ENCODE peak calls at places on chromosome 6, in five cellular contexts. T, H, M, N and S are unnamed samples.

GRCh38 chr6:34809914-34810882 is 18.3 kb downstream of the BLTP3A start:
- DNase-seq in N (no peak), T (no peak), H (no peak), M (no peak), S (peak; percentile 28)

GRCh38 chr6:95948324-95948723 is 67.5 kb upstream of the FUT9 start:
- DNase-seq in H (no peak), N (no peak), T (no peak), M (no peak), S (no peak)

GRCh38 chr6:137013031-137013430 is 31.7 kb downstream of the IL20RA start:
- DNase-seq in N (no peak), T (peak; percentile 31), M (no peak), H (no peak), S (no peak)

GRCh38 chr6:37665309-37665708 is 32.4 kb downstream of the MDGA1 start:
- DNase-seq in M (no peak), N (no peak), H (no peak), T (no peak), S (no peak)

GRCh38 chr6:153059757-153060156 is 57.2 kb upstream of the MTRF1L start:
- DNase-seq in M (no peak), N (no peak), T (no peak), H (peak; percentile 8), S (no peak)

GRCh38 chr6:51613558-51613957 is 473.9 kb downstream of the PKHD1 start:
- DNase-seq in M (no peak), N (no peak), H (no peak), T (no peak), S (no peak)

GRCh38 chr6:56528412-56528841 is 114.3 kb downstream of the DST start:
- DNase-seq in N (no peak), T (peak; percentile 99), H (peak; percentile 94), M (no peak), S (no peak)

GRCh38 chr6:39251406-39251805 is 22.1 kb upstream of the KCNK5 start:
- DNase-seq in T (no peak), N (no peak), M (peak; percentile 41), H (no peak), S (no peak)

GRCh38 chr6:84685983-84686584 is 78.3 kb downstream of the TBX18 start:
- DNase-seq in T (peak; percentile 36), H (peak; percentile 36), M (no peak), N (no peak), S (peak; percentile 5)

GRCh38 chr6:169320013-169320412 is 66.4 kb upstream of the THBS2 start:
- DNase-seq in M (no peak), T (peak; percentile 52), N (no peak), H (no peak), S (no peak)

GRCh38 chr6:93183513-93183912 is 235.8 kb downstream of the EPHA7 start:
- DNase-seq in T (no peak), N (no peak), M (no peak), H (no peak), S (no peak)

GRCh38 chr6:44452725-44453124 is 65.2 kb downstream of the CDC5L start:
- DNase-seq in T (peak; percentile 77), N (no peak), H (peak; percentile 48), M (no peak), S (no peak)

GRCh38 chr6:133749427-133749826 is 139.5 kb upstream of the TCF21 start:
- DNase-seq in M (no peak), T (no peak), H (no peak), N (no peak), S (no peak)

GRCh38 chr6:3894535-3895302 is 45.5 kb downstream of the FAM50B start:
- DNase-seq in T (no peak), N (no peak), M (no peak), H (no peak), S (no peak)

GRCh38 chr6:111494951-111495350 is 11.9 kb upstream of the REV3L start:
- DNase-seq in T (no peak), N (no peak), H (no peak), M (no peak), S (no peak)

GRCh38 chr6:138622967-138623366 is 123.7 kb upstream of the NHSL1 start:
- DNase-seq in N (no peak), T (no peak), M (no peak), H (no peak), S (no peak)

GRCh38 chr6:43200541-43200940 is 18.5 kb downstream of the CUL9 start:
- DNase-seq in H (no peak), M (no peak), N (no peak), T (no peak), S (no peak)
- TF ChIP-seq CTCF in H (no peak), M (no peak), N (no peak), T (no peak), S (no peak)

GRCh38 chr6:163620670-163621330 is 206.3 kb downstream of the QKI start:
- DNase-seq in H (peak; percentile 32), T (no peak), N (no peak), M (no peak), S (no peak)

GRCh38 chr6:163627274-163628062 is 212.9 kb downstream of the QKI start:
- DNase-seq in H (no peak), T (no peak), N (no peak), M (no peak), S (no peak)

GRCh38 chr6:163626073-163626867 is 211.8 kb downstream of the QKI start:
- DNase-seq in T (no peak), M (no peak), H (no peak), N (no peak), S (no peak)

GRCh38 chr6:163630096-163630495 is 215.6 kb downstream of the QKI start:
- DNase-seq in T (no peak), H (no peak), N (no peak), M (no peak), S (no peak)

DNA sequence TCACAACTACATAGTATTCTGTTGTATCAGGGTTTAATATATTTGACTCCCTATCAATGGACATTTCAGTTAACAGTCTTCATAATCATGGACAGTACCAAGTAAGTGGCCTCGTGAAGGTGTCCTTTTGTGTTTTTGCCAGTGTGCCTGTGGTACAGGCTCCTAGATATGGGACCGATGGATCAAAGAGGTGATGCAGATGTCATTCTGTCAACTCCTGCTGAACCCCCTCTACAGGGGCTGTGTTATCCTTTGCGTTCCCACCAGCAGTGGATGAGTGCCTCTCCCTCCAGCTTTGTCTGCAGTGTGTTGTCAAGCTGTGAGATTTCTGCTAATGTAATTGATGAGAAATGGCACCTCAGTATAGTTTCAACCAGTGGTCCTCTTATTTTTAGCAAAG is 210.7 kb downstream of the QKI start:
- DNase-seq in N (no peak), M (no peak), H (no peak), T (no peak), S (no peak)
- TF ChIP-seq CTCF in N (no peak), M (no peak), H (no peak), T (no peak), S (no peak)

GRCh38 chr6:148423601-148424270 is 81.1 kb downstream of the SASH1 start:
- DNase-seq in H (peak; percentile 89), T (no peak), N (no peak), M (no peak), S (no peak)

GRCh38 chr6:148423133-148423532 is 80.5 kb downstream of the SASH1 start:
- DNase-seq in T (peak; percentile 48), N (no peak), M (no peak), H (peak; percentile 82), S (no peak)

GRCh38 chr6:148425443-148425842 is 82.8 kb downstream of the SASH1 start:
- DNase-seq in N (no peak), T (no peak), H (no peak), M (no peak), S (no peak)

GRCh38 chr6:148419430-148419829 is 76.8 kb downstream of the SASH1 start:
- DNase-seq in T (no peak), M (no peak), N (no peak), H (no peak), S (no peak)

DNA sequence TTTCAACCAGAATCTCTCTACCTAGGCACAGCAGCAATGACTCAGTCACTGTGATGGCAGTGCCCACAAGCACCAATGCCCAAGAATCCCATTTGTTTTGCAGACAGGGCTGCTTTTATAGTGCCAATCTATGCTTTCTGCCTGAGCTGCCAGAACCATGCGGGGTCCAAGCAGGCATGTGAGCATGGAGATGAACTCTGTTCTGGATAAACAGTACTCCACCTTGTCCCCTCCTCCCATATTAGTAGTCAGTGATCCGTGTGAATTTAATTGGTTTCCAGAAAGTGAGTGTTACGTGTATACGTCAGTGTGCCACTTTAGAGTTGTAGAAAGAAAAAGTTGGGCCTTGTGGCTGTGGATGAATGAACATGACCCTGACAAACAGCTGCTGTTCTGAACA is 79.4 kb downstream of the SASH1 start:
- DNase-seq in H (no peak), N (no peak), T (no peak), M (no peak), S (no peak)
- TF ChIP-seq CTCF in H (no peak), N (no peak), T (no peak), M (no peak), S (no peak)

GRCh38 chr6:113854531-113855499 is 2.3 kb upstream of the MARCKS start:
- DNase-seq in N (peak; percentile 44), H (peak; percentile 75), T (peak; percentile 45), M (peak; percentile 87), S (peak; percentile 72)
- TF ChIP-seq CTCF in N (peak; percentile 33), H (no peak), T (no peak), M (no peak), S (no peak)

DNA sequence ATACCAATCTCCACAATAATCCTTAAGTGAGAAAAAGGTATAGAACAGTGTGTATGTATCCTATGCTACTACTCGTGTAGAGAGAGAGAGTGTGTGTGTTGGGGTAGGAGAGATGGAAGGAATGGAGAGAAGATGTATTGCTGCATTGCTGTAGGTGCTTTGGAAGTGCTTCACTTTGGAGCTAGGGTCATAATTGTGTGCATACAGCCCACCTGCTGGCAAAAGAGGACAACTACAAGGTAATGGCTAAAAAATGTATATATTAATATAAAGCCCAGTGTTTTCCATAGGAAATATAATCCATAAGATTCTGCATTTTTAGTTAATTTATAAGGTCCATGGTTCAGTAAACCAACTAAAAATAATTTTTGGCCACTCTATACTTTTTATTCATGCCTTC is 36.1 kb downstream of the SERAC1 start:
- DNase-seq in M (no peak), H (peak; percentile 44), T (peak; percentile 35), N (no peak), S (peak; percentile 7)
- TF ChIP-seq CTCF in M (no peak), H (peak; percentile 16), T (peak; percentile 56), N (no peak), S (peak; percentile 42)

GRCh38 chr6:135180458-135181332 is at the start of gene MYB:
- DNase-seq in M (peak; percentile 82), H (peak; percentile 31), N (no peak), T (peak; percentile 29), S (peak; percentile 74)
- TF ChIP-seq CTCF in M (no peak), H (no peak), N (no peak), T (no peak), S (no peak)

GRCh38 chr6:106300944-106301343 is 24.6 kb downstream of the ATG5 start:
- DNase-seq in M (no peak), T (peak; percentile 66), H (peak; percentile 74), N (no peak), S (no peak)
- TF ChIP-seq CTCF in M (peak; percentile 48), T (peak; percentile 63), H (peak; percentile 40), N (peak; percentile 43), S (no peak)